ENCODE peak calls at places on chromosomes 7 and 10, in nine cellular contexts. C, Q, G, H, Z, W, J, I and D are unnamed samples.

GRCh38 chr10:128186959-128187787 is 61.0 kb upstream of the MKI67 start:
- DNase-seq in W (no peak), I (no peak), G (no peak), J (no peak), H (no peak), Q (no peak), C (no peak), Z (peak; percentile 68), D (no peak)

GRCh38 chr10:131700506-131700905 is 200.3 kb upstream of the PPP2R2D start:
- DNase-seq in H (no peak), C (no peak), Q (no peak), Z (no peak), W (no peak), I (no peak), J (no peak), G (no peak), D (no peak)

GRCh38 chr7:133331861-133332260 is 79.0 kb downstream of the EXOC4 start:
- DNase-seq in H (no peak), Q (no peak), W (no peak), I (no peak), C (no peak), J (no peak), G (no peak), Z (no peak), D (no peak)

GRCh38 chr7:149477494-149478443 is 16.9 kb upstream of the ZNF777 start:
- DNase-seq in I (no peak), C (no peak), Q (no peak), H (no peak), Z (no peak), G (no peak), W (no peak), J (no peak), D (no peak)

GRCh38 chr7:68245688-68246087 is 1249.1 kb downstream of the TYW1 start:
- DNase-seq in Q (no peak), I (no peak), J (no peak), W (no peak), H (no peak), Z (no peak), G (no peak), C (no peak), D (no peak)

GRCh38 chr10:66365686-66366085 is 560.1 kb upstream of the LRRTM3 start:
- DNase-seq in Z (no peak), I (no peak), G (no peak), W (no peak), H (no peak), C (no peak), Q (peak; percentile 16), J (no peak), D (no peak)

GRCh38 chr10:120593693-120594092 is 136.7 kb downstream of the PLPP4 start:
- DNase-seq in C (no peak), I (no peak), G (no peak), Q (no peak), J (no peak), W (no peak), Z (no peak), H (no peak), D (no peak)

GRCh38 chr10:44936314-44936975 is 23.2 kb upstream of the RASSF4 start:
- DNase-seq in J (no peak), W (no peak), H (no peak), G (no peak), Q (no peak), I (no peak), C (no peak), Z (no peak), D (no peak)

GRCh38 chr7:104093127-104093526 is 103.7 kb upstream of the RELN start:
- DNase-seq in I (no peak), W (no peak), J (no peak), Q (no peak), C (no peak), Z (no peak), H (no peak), G (no peak), D (no peak)

GRCh38 chr10:16644146-16644545 is 122.5 kb upstream of the C1QL3 start:
- DNase-seq in J (no peak), I (no peak), Z (no peak), W (no peak), G (no peak), C (no peak), H (no peak), Q (peak; percentile 53), D (no peak)

GRCh38 chr7:27162548-27162848 is 2.8 kb downstream of the HOXA9 start:
- DNase-seq in G (no peak), Q (no peak), I (no peak), Z (no peak), W (no peak), C (no peak), J (no peak), H (no peak), D (no peak)

GRCh38 chr10:92811986-92812385 is 36.3 kb upstream of the EXOC6 start:
- DNase-seq in Z (no peak), W (no peak), H (no peak), Q (no peak), C (no peak), I (no peak), J (no peak), G (no peak), D (no peak)

GRCh38 chr7:156950381-156950858 is 908 bp downstream of the NOM1 start:
- DNase-seq in J (no peak), C (no peak), Z (no peak), Q (no peak), I (no peak), H (no peak), W (no peak), G (no peak), D (no peak)

GRCh38 chr7:55109384-55110167 is 90.8 kb downstream of the EGFR start:
- DNase-seq in G (no peak), I (no peak), C (no peak), J (no peak), Z (no peak), H (no peak), Q (no peak), W (no peak), D (no peak)

GRCh38 chr10:36888925-36889573 is 236.3 kb upstream of the ANKRD30A start:
- DNase-seq in Z (peak; percentile 61), C (no peak), G (peak; percentile 74), J (peak; percentile 7), W (peak; percentile 1), H (peak; percentile 39), Q (peak; percentile 4), I (no peak), D (peak; percentile 76)

GRCh38 chr7:139702811-139703467 is 74.9 kb downstream of the HIPK2 start:
- DNase-seq in I (no peak), C (no peak), W (no peak), Q (no peak), H (no peak), Z (no peak), J (no peak), G (no peak), D (no peak)

GRCh38 chr10:100866575-100867098 is 46.1 kb upstream of the SLF2 start:
- DNase-seq in G (no peak), Z (no peak), H (no peak), Q (peak; percentile 24), I (no peak), J (no peak), C (peak; percentile 77), W (no peak), D (no peak)

GRCh38 chr10:45592432-45592831 is 80.1 kb downstream of the ZFAND4 start:
- DNase-seq in J (no peak), Q (no peak), H (no peak), G (no peak), C (no peak), Z (no peak), W (no peak), I (no peak), D (no peak)

GRCh38 chr7:141975806-141976523 is 2.4 kb upstream of the TAS2R38 start:
- DNase-seq in Q (peak; percentile 2), W (peak; percentile 2), C (peak; percentile 57), I (peak; percentile 53), J (peak; percentile 79), G (peak; percentile 71), H (peak; percentile 73), Z (peak; percentile 71), D (peak; percentile 90)